ENCODE peak calls at places on chromosomes 11 and 22, in seven cellular contexts. L is hepatocyte, N is OCI-LY7, G is PC-9, A is mesendoderm, V is GM12878, I is MM.1S. B is an unnamed sample.

GRCh38 chr22:33811686-33812085 is 108.6 kb downstream of the LARGE1 start:
- DNase-seq in L (peak), N (no peak), G (no peak), A (peak), V (no peak), I (no peak), B (no peak)

GRCh38 chr11:93498099-93499040 is 44.8 kb downstream of the SMCO4 start:
- DNase-seq in L (no peak), N (no peak), G (no peak), A (peak), V (no peak), I (no peak), B (no peak)

GRCh38 chr11:32382339-32383049 is 52.8 kb downstream of the WT1 start:
- DNase-seq in L (no peak), N (no peak), G (peak), A (no peak), V (no peak), I (no peak), B (peak)

GRCh38 chr11:1650918-1651262 is 21.3 kb downstream of the KRTAP5-5 start:
- DNase-seq in L (no peak), N (no peak), G (no peak), A (no peak), V (no peak), I (no peak), B (peak)

GRCh38 chr11:69533296-69534165 is 52.1 kb downstream of the LINC01488 start:
- DNase-seq in L (no peak), N (no peak), G (no peak), A (no peak), V (no peak), I (no peak), B (no peak)

GRCh38 chr11:7579226-7579825 is 65.5 kb downstream of the PPFIBP2 start:
- DNase-seq in L (no peak), N (no peak), G (peak), A (no peak), V (no peak), I (no peak), B (no peak)

GRCh38 chr22:38744981-38745380 is 10.8 kb downstream of the SUN2 start:
- DNase-seq in L (no peak), N (no peak), G (no peak), A (no peak), V (no peak), I (no peak), B (no peak)

GRCh38 chr22:41009222-41009948 is 58.2 kb downstream of the RBX1 start:
- DNase-seq in L (no peak), N (no peak), G (peak), A (no peak), V (no peak), I (no peak), B (peak)

GRCh38 chr11:86116386-86116726 is 47.5 kb upstream of the PICALM start:
- DNase-seq in L (no peak), N (no peak), G (peak), A (no peak), V (peak), I (peak), B (peak)

GRCh38 chr11:107592813-107593212 is 1.9 kb downstream of the ELMOD1 start:
- DNase-seq in L (peak), N (no peak), G (no peak), A (no peak), V (no peak), I (no peak), B (no peak)

GRCh38 chr22:31046591-31047226 is 34.4 kb upstream of the SMTN start:
- DNase-seq in L (no peak), N (no peak), G (no peak), A (peak), V (no peak), I (no peak), B (no peak)

GRCh38 chr22:19448076-19448607 is 631 bp upstream of the C22orf39 start:
- DNase-seq in L (peak), N (peak), G (no peak), A (peak), V (no peak), I (peak), B (peak)

GRCh38 chr11:71266114-71266833 is 13.9 kb upstream of the SHANK2 start:
- DNase-seq in L (peak), N (no peak), G (no peak), A (peak), V (no peak), I (no peak), B (no peak)

GRCh38 chr11:71301858-71302533 is 49.6 kb upstream of the SHANK2 start:
- DNase-seq in L (no peak), N (no peak), G (no peak), A (no peak), V (no peak), I (no peak), B (no peak)

GRCh38 chr11:65258988-65259387 is 2.8 kb upstream of the POLA2 start:
- DNase-seq in L (no peak), N (no peak), G (no peak), A (no peak), V (no peak), I (no peak), B (no peak)

GRCh38 chr11:128686745-128687177 is 7.1 kb upstream of the FLI1 start:
- DNase-seq in L (peak), N (no peak), G (no peak), A (peak), V (no peak), I (peak), B (peak)

GRCh38 chr11:104970756-104971155 is 2.4 kb upstream of the CASP4 start:
- DNase-seq in L (no peak), N (no peak), G (no peak), A (no peak), V (no peak), I (no peak), B (no peak)

GRCh38 chr11:20964985-20965384 is 295.6 kb downstream of the NELL1 start:
- DNase-seq in L (no peak), N (no peak), G (no peak), A (no peak), V (no peak), I (no peak), B (peak)

GRCh38 chr11:118156531-118157185 is 4.0 kb upstream of the SCN4B start:
- DNase-seq in L (peak), N (no peak), G (no peak), A (no peak), V (no peak), I (no peak), B (no peak)

GRCh38 chr11:126152586-126152985 is 58.9 kb downstream of the RPUSD4 start:
- DNase-seq in L (no peak), N (no peak), G (peak), A (no peak), V (no peak), I (no peak), B (no peak)

GRCh38 chr11:1832181-1832988 is 2.4 kb upstream of the SYT8 start:
- DNase-seq in L (peak), N (peak), G (no peak), A (peak), V (no peak), I (peak), B (no peak)

GRCh38 chr11:790721-791564 is 1.1 kb upstream of the CEND1 start:
- DNase-seq in L (no peak), N (no peak), G (no peak), A (peak), V (no peak), I (no peak), B (no peak)

GRCh38 chr11:17786824-17787525 is 52.4 kb downstream of the KCNC1 start:
- DNase-seq in L (no peak), N (no peak), G (peak), A (peak), V (no peak), I (no peak), B (peak)

GRCh38 chr11:1272531-1272930 is 36.9 kb downstream of the TOLLIP start:
- DNase-seq in L (no peak), N (no peak), G (no peak), A (no peak), V (no peak), I (no peak), B (no peak)

GRCh38 chr11:83538286-83538685 is 252.1 kb upstream of the CCDC90B start:
- DNase-seq in L (no peak), N (no peak), G (no peak), A (no peak), V (no peak), I (no peak), B (no peak)

GRCh38 chr11:60348116-60348515 is 21.1 kb downstream of the MS4A6E start:
- DNase-seq in L (no peak), N (peak), G (no peak), A (peak), V (no peak), I (no peak), B (no peak)

GRCh38 chr11:200224-201003 is 6.8 kb downstream of the BET1L start:
- DNase-seq in L (no peak), N (no peak), G (no peak), A (no peak), V (no peak), I (no peak), B (no peak)

GRCh38 chr22:23054531-23055257 is 15.6 kb upstream of the GNAZ start:
- DNase-seq in L (peak), N (peak), G (no peak), A (no peak), V (peak), I (peak), B (no peak)

GRCh38 chr11:2788751-2789140 is 89.0 kb upstream of the KCNQ1OT1 start:
- DNase-seq in L (no peak), N (no peak), G (no peak), A (no peak), V (no peak), I (no peak), B (no peak)

GRCh38 chr11:62889484-62890437 is 9.1 kb downstream of the SLC3A2 start:
- DNase-seq in L (peak), N (no peak), G (peak), A (peak), V (no peak), I (no peak), B (no peak)

GRCh38 chr11:2778630-2779498 is 79.1 kb upstream of the KCNQ1OT1 start:
- DNase-seq in L (peak), N (no peak), G (no peak), A (no peak), V (no peak), I (peak), B (peak)

GRCh38 chr11:89181111-89181510 is 3.4 kb downstream of the TYR start:
- DNase-seq in L (no peak), N (no peak), G (no peak), A (no peak), V (no peak), I (no peak), B (no peak)

GRCh38 chr11:66951927-66952337 is 6.3 kb downstream of the PC start:
- DNase-seq in L (peak), N (no peak), G (no peak), A (no peak), V (no peak), I (no peak), B (no peak)

GRCh38 chr11:78982377-78982925 is 407.8 kb upstream of the NARS2 start:
- DNase-seq in L (peak), N (no peak), G (no peak), A (no peak), V (no peak), I (no peak), B (no peak)

GRCh38 chr11:44737686-44738085 is 10.9 kb downstream of the TSPAN18 start:
- DNase-seq in L (no peak), N (no peak), G (no peak), A (no peak), V (no peak), I (no peak), B (no peak)

GRCh38 chr11:114892381-114893197 is 214.3 kb downstream of the NXPE2 start:
- DNase-seq in L (no peak), N (peak), G (no peak), A (peak), V (no peak), I (no peak), B (no peak)

GRCh38 chr11:129728571-129728970 is 87.1 kb upstream of the TMEM45B start:
- DNase-seq in L (no peak), N (no peak), G (peak), A (no peak), V (no peak), I (no peak), B (no peak)

GRCh38 chr11:1920909-1921575 is 1.5 kb downstream of the TNNT3 start:
- DNase-seq in L (no peak), N (no peak), G (no peak), A (no peak), V (no peak), I (no peak), B (no peak)

GRCh38 chr11:19723572-19724342 is 11.1 kb downstream of the NAV2 start:
- DNase-seq in L (peak), N (no peak), G (peak), A (no peak), V (no peak), I (no peak), B (peak)

GRCh38 chr11:21415566-21415965 is 746.2 kb downstream of the NELL1 start:
- DNase-seq in L (no peak), N (no peak), G (no peak), A (no peak), V (no peak), I (no peak), B (no peak)

DNA sequence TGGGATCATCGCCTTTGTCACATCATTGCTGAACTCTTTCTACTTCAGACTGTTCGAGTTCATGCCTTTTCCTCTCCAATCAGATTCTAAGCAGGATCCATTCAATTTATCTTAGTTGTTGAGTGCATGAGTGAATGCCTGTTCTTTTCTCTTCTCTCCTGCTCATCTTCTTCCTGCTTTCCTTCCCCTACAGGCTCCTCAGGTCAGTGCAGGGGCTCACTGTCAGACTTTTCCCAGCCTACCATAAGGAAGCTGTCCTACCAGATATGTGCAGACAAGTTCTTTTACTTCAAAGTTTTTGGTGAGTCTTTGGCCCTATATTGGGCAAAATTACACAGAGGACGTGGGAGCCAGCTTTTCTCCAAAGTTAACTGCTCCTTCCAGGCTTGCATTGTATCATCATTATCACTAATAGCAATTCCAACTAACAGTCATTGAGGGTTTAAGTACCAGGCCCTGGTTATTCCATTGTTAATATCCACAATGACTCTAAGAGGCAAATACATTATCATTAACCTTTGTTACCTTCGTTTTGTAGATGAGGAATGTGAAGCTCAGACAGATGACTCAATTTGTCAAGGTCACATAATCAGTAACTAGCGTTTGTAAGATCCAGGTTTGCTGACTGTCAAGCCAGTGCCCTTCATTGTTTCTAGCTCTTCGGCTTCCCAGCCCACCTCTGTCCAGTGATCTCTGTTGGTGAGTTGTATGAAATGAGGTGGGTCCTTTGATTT is 30.4 kb downstream of the OR6Q1 start:
- DNase-seq in L (peak), N (no peak), G (no peak), A (peak), V (no peak), I (no peak), B (peak)
- H3K27ac ChIP-seq in L (peak), N (no peak), G (no peak), A (no peak), V (no peak), I (no peak), B (peak)

DNA sequence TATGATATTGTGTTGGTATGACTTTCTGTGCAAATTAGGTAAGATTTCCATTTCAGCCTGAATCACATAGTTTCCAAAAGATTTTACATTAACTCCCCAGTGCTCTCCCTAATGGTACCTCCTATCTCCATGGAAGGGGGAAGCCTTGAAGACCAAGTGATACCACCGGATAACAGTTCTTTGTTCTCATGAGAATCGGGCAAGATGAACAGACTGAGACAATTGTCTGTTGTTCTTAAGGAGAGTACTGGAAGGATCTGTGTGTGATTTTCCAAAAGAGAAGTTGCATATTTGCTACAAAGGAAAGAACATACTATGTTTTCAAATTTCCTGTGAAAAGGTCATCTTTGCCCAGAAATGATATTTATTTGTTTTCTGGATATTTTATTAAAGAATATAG is 60.3 kb upstream of the UBASH3B start:
- DNase-seq in L (no peak), N (no peak), G (no peak), A (no peak), V (no peak), I (no peak), B (no peak)
- H3K4me2 ChIP-seq in L (no peak), N (no peak), G (no peak), A (no peak), V (no peak), I (no peak), B (no peak)

GRCh38 chr11:8870461-8871282 is 40.3 kb upstream of the AKIP1 start:
- DNase-seq in L (peak), N (no peak), G (peak), A (peak), V (no peak), I (peak), B (peak)

GRCh38 chr11:8863838-8864237 is 47.2 kb upstream of the AKIP1 start:
- DNase-seq in L (no peak), N (no peak), G (peak), A (no peak), V (no peak), I (no peak), B (peak)

GRCh38 chr11:8867856-8868705 is 42.9 kb upstream of the AKIP1 start:
- DNase-seq in L (no peak), N (no peak), G (peak), A (no peak), V (no peak), I (no peak), B (peak)

GRCh38 chr11:8867035-8867434 is 44.0 kb upstream of the AKIP1 start:
- DNase-seq in L (peak), N (no peak), G (peak), A (no peak), V (no peak), I (no peak), B (peak)

DNA sequence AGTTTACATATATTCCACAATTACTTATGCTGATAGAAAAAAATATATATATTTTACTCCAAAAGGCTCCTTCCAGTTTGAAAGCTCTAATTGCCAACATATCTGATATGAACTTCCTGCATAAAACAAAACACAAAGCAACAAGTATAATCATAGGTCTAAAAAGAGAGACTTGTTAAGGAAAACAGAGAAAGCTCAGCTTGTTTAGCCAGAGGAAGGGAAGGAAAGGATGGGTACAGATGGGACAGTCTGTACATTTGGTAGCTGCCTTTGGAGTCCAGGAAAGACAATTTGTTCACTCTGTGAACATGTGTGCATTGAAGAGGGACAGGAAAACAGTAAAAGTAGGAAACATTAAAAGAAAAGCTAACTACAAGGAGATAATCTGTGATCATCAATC is 45.7 kb upstream of the AKIP1 start:
- DNase-seq in L (no peak), N (no peak), G (no peak), A (no peak), V (no peak), I (no peak), B (no peak)
- H3K27ac ChIP-seq in L (no peak), N (no peak), G (peak), A (no peak), V (no peak), I (no peak), B (no peak)

GRCh38 chr11:72703281-72704008 is 29.2 kb upstream of the PDE2A start:
- DNase-seq in L (peak), N (no peak), G (no peak), A (no peak), V (no peak), I (no peak), B (no peak)

GRCh38 chr11:72704028-72704782 is 30.0 kb upstream of the PDE2A start:
- DNase-seq in L (no peak), N (no peak), G (no peak), A (no peak), V (no peak), I (no peak), B (no peak)

GRCh38 chr11:72706579-72706978 is 32.4 kb upstream of the PDE2A start:
- DNase-seq in L (no peak), N (no peak), G (no peak), A (no peak), V (no peak), I (no peak), B (no peak)

GRCh38 chr11:72705442-72706365 is 31.5 kb upstream of the PDE2A start:
- DNase-seq in L (no peak), N (no peak), G (no peak), A (peak), V (no peak), I (no peak), B (no peak)

DNA sequence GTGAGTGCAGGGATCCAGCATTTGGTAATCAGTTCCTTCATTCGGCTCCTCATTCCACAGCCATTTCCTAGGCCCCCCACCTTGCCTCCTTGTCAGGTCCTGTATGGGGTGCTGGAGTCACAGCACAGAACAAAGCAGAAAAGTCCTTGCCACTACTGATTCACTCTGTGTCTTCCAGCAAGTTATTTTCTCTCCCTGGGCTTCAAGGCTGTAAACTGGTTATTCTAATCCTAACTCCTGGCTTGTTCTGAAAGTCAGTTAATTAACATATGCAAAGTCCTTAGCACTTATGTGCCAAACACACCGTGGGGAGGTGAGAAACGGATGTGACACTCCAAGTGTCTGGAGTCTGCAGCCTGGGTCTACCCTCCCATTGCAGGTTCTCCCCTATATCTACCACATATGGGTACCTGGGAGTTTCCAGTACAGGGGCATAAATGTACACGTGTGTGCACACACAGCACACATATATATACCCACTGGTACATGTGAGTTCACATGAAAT is 30.6 kb upstream of the PDE2A start:
- DNase-seq in L (no peak), N (no peak), G (no peak), A (peak), V (no peak), I (no peak), B (no peak)
- H3K4me2 ChIP-seq in L (no peak), N (no peak), G (no peak), A (no peak), V (no peak), I (no peak), B (no peak)

DNA sequence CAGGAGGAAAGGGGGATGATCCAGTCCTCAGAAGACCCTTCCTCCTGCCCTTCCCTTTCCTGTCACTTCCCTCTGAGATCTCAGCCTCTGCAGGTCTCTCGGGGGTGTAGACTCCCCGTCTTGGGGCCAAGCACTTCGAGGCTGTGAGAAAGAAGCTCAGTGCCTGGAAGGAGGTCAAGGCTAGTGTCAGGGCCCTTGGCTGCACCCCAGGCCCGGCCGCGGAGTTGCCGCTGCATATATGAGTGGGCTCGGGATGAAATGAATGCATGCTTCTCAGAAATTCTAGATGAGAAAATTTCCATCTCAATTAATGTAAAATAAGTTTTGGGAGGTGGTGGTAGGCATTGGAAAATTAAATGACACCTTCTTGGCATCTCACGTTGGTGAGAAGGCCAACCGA is 1313.7 kb downstream of the BRD1 start:
- DNase-seq in L (no peak), N (no peak), G (no peak), A (no peak), V (no peak), I (no peak), B (no peak)
- H3K27ac ChIP-seq in L (no peak), N (no peak), G (no peak), A (no peak), V (no peak), I (no peak), B (no peak)

GRCh38 chr22:50585238-50585637 is 2.6 kb upstream of the CHKB start:
- DNase-seq in L (no peak), N (no peak), G (no peak), A (no peak), V (no peak), I (no peak), B (no peak)
- H3K4me2 ChIP-seq in L (no peak), N (no peak), G (no peak), A (no peak), V (no peak), I (no peak), B (no peak)

B was measured in mammary epithelial cell.